ENCODE peak calls at places on chromosomes 7 and 10, in four cellular contexts. One of them, this sample, is unnamed.
A peak's percentile ranks its signal among the peaks of the same experiment; 100 is the strongest.

GRCh38 chr7:147298611-147299043 is 1182.0 kb downstream of the CNTNAP2 start:
- DNase-seq in transverse colon: no peak
- DNase-seq in heart right ventricle: no peak
- DNase-seq in cardiac muscle cell: no peak
- DNase-seq in this sample: no peak

GRCh38 chr7:28942158-28942557 is 16.0 kb downstream of the TRIL start:
- DNase-seq in transverse colon: no peak
- DNase-seq in heart right ventricle: no peak
- DNase-seq in cardiac muscle cell: no peak
- DNase-seq in this sample: no peak

GRCh38 chr7:148110097-148110868 is 480.3 kb upstream of the C7orf33 start:
- DNase-seq in transverse colon: no peak
- DNase-seq in heart right ventricle: no peak
- DNase-seq in cardiac muscle cell: peak; percentile 35
- DNase-seq in this sample: no peak

GRCh38 chr7:155344270-155344617 is 46.6 kb downstream of the INSIG1 start:
- DNase-seq in transverse colon: no peak
- DNase-seq in heart right ventricle: no peak
- DNase-seq in cardiac muscle cell: no peak
- DNase-seq in this sample: no peak

GRCh38 chr7:117808910-117809705 is 64.1 kb downstream of the CTTNBP2 start:
- DNase-seq in transverse colon: no peak
- DNase-seq in heart right ventricle: no peak
- DNase-seq in cardiac muscle cell: no peak
- DNase-seq in this sample: no peak

GRCh38 chr10:69303632-69304035 is 25.3 kb downstream of the HK1 start:
- DNase-seq in transverse colon: no peak
- DNase-seq in heart right ventricle: no peak
- DNase-seq in cardiac muscle cell: no peak
- DNase-seq in this sample: no peak

GRCh38 chr10:85177767-85178166 is 849.4 kb downstream of the CCSER2 start:
- DNase-seq in transverse colon: no peak
- DNase-seq in heart right ventricle: no peak
- DNase-seq in cardiac muscle cell: peak; percentile 36
- DNase-seq in this sample: no peak

GRCh38 chr10:59708816-59709471 is 706 bp downstream of the SLC16A9 start:
- DNase-seq in transverse colon: peak; percentile 49
- DNase-seq in heart right ventricle: peak; percentile 6
- DNase-seq in cardiac muscle cell: peak; percentile 64
- DNase-seq in this sample: peak; percentile 71

GRCh38 chr10:932589-932988 is 1.1 kb upstream of the LARP4B start:
- DNase-seq in transverse colon: no peak
- DNase-seq in heart right ventricle: no peak
- DNase-seq in cardiac muscle cell: no peak
- DNase-seq in this sample: no peak

GRCh38 chr7:93728292-93728691 is 153.8 kb upstream of the CALCR start:
- DNase-seq in transverse colon: no peak
- DNase-seq in heart right ventricle: no peak
- DNase-seq in cardiac muscle cell: no peak
- DNase-seq in this sample: no peak

GRCh38 chr10:125694874-125695273 is 11.9 kb upstream of the TEX36 start:
- DNase-seq in transverse colon: no peak
- DNase-seq in heart right ventricle: no peak
- DNase-seq in cardiac muscle cell: no peak
- DNase-seq in this sample: no peak

GRCh38 chr7:150388306-150388705 is 9.2 kb downstream of the ZNF775 start:
- DNase-seq in transverse colon: no peak
- DNase-seq in heart right ventricle: no peak
- DNase-seq in cardiac muscle cell: no peak
- DNase-seq in this sample: peak; percentile 0

GRCh38 chr10:4473977-4474376 is 352.0 kb upstream of the AKR1E2 start:
- DNase-seq in transverse colon: no peak
- DNase-seq in heart right ventricle: no peak
- DNase-seq in cardiac muscle cell: no peak
- DNase-seq in this sample: no peak

GRCh38 chr7:31052504-31052840 is 364 bp downstream of the ADCYAP1R1 start:
- DNase-seq in transverse colon: no peak
- DNase-seq in heart right ventricle: no peak
- DNase-seq in cardiac muscle cell: no peak
- DNase-seq in this sample: no peak
- TF ChIP-seq CTCF in transverse colon: no peak
- TF ChIP-seq CTCF in heart right ventricle: no peak
- TF ChIP-seq CTCF in cardiac muscle cell: no peak
- TF ChIP-seq CTCF in this sample: no peak

DNA sequence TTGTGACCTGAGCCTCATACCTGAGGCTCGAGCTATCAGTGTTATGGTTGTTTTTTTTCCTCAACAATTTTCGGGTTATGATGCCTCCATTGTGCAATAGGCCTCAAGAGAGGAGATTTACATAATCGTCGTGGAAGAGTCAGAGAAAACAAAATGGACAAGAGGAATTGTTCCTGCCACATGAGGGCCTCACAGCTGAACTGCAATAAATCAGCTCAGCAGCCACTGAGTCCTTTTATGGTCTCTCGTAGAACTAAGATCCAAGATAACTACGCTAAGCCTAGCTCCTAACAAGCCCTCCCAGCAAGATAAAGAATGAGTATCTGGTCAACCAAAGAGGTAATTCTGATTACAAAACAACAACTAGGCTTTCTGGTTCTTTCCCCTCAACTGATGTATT is 336.8 kb downstream of the WDR11 start:
- DNase-seq in transverse colon: peak; percentile 28
- DNase-seq in heart right ventricle: no peak
- DNase-seq in cardiac muscle cell: peak; percentile 67
- DNase-seq in this sample: peak; percentile 36
- TF ChIP-seq CTCF in transverse colon: peak; percentile 50
- TF ChIP-seq CTCF in heart right ventricle: no peak
- TF ChIP-seq CTCF in cardiac muscle cell: no peak
- TF ChIP-seq CTCF in this sample: peak; percentile 33

GRCh38 chr7:17971392-17971791 is 31.1 kb upstream of the SNX13 start:
- DNase-seq in transverse colon: no peak
- DNase-seq in heart right ventricle: no peak
- DNase-seq in cardiac muscle cell: no peak
- DNase-seq in this sample: no peak
- TF ChIP-seq CTCF in transverse colon: no peak
- TF ChIP-seq CTCF in heart right ventricle: peak; percentile 22
- TF ChIP-seq CTCF in cardiac muscle cell: peak; percentile 20
- TF ChIP-seq CTCF in this sample: peak; percentile 41

GRCh38 chr10:21473135-21473534 is 52.3 kb downstream of the SKIDA1 start:
- DNase-seq in transverse colon: no peak
- DNase-seq in heart right ventricle: no peak
- DNase-seq in cardiac muscle cell: no peak
- DNase-seq in this sample: no peak
- TF ChIP-seq CTCF in transverse colon: no peak
- TF ChIP-seq CTCF in heart right ventricle: no peak
- TF ChIP-seq CTCF in cardiac muscle cell: no peak
- TF ChIP-seq CTCF in this sample: no peak

GRCh38 chr10:3071405-3072198 is 4.3 kb downstream of the PFKP start:
- DNase-seq in transverse colon: no peak
- DNase-seq in heart right ventricle: no peak
- DNase-seq in cardiac muscle cell: no peak
- DNase-seq in this sample: no peak

GRCh38 chr10:3074145-3074665 is 6.9 kb downstream of the PFKP start:
- DNase-seq in transverse colon: no peak
- DNase-seq in heart right ventricle: no peak
- DNase-seq in cardiac muscle cell: no peak
- DNase-seq in this sample: no peak

GRCh38 chr10:3074985-3075600 is 7.7 kb downstream of the PFKP start:
- DNase-seq in transverse colon: no peak
- DNase-seq in heart right ventricle: no peak
- DNase-seq in cardiac muscle cell: no peak
- DNase-seq in this sample: peak; percentile 33

GRCh38 chr10:3069876-3070275 is 2.5 kb downstream of the PFKP start:
- DNase-seq in transverse colon: no peak
- DNase-seq in heart right ventricle: no peak
- DNase-seq in cardiac muscle cell: no peak
- DNase-seq in this sample: no peak

DNA sequence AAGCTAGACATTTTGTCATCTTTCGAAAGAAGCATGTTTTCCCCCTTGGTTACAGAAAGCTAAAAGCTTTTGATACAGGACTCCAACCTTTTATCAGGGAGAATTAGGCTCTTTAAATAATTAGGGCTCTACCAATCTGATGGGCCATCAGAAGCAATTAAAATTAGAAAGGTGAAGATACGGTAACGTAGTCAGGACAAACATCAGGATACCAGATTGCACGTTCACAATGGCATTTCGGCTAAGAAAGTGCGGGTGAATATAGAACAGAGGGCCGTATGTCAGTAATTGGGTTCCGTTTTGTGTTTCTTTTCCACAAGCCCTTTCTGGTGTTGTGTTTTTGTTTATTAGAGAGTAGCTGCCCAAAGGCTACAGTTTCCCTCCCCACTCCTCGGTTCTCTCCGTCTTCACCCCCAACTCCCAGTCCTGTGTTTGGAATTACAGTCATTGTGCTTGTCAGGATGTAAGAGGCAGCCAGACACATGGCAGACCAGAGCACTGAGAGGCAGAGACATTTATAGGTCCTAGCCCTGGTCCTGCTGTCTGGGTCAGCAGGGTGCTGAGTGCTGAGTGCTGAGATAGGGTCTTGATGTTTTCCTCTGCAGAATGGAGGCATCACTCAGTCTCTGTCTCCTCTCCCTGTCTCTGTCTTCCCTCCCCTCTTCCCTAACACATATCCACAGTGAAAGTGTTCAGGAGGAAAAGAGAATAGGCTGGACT is 5.5 kb downstream of the PFKP start:
- DNase-seq in transverse colon: no peak
- DNase-seq in heart right ventricle: no peak
- DNase-seq in cardiac muscle cell: peak; percentile 58
- DNase-seq in this sample: no peak
- TF ChIP-seq CTCF in transverse colon: no peak
- TF ChIP-seq CTCF in heart right ventricle: no peak
- TF ChIP-seq CTCF in cardiac muscle cell: no peak
- TF ChIP-seq CTCF in this sample: no peak